ENCODE peak calls at places on chromosome 3, in five cellular contexts. One of them, this sample, is unnamed.
A peak's percentile ranks its signal among the peaks of the same experiment; 100 is the strongest.

GRCh38 chr3:42161050-42161935 is 70.1 kb downstream of the TRAK1 start:
- DNase-seq in activated T-cell treated with anti-CD3 and anti-CD28 coated beads for 1 hour: no peak
- DNase-seq in activated gamma-delta T cell treated with Interleukin-2 at 50 U/mL for 16 hours: no peak
- DNase-seq in fibroblast of pulmonary artery: peak; percentile 53
- DNase-seq in effector memory CD8-positive, alpha-beta T cell: no peak
- DNase-seq in this sample: no peak

GRCh38 chr3:73621388-73621787 is 3.4 kb downstream of the PDZRN3 start:
- DNase-seq in activated T-cell treated with anti-CD3 and anti-CD28 coated beads for 1 hour: no peak
- DNase-seq in activated gamma-delta T cell treated with Interleukin-2 at 50 U/mL for 16 hours: no peak
- DNase-seq in fibroblast of pulmonary artery: no peak
- DNase-seq in effector memory CD8-positive, alpha-beta T cell: no peak
- DNase-seq in this sample: no peak

GRCh38 chr3:53711387-53711786 is 134.8 kb downstream of the CHDH start:
- DNase-seq in activated T-cell treated with anti-CD3 and anti-CD28 coated beads for 1 hour: no peak
- DNase-seq in activated gamma-delta T cell treated with Interleukin-2 at 50 U/mL for 16 hours: no peak
- DNase-seq in fibroblast of pulmonary artery: no peak
- DNase-seq in effector memory CD8-positive, alpha-beta T cell: no peak
- DNase-seq in this sample: no peak

GRCh38 chr3:53046171-53047170 is 598 bp upstream of the SFMBT1 start:
- DNase-seq in activated T-cell treated with anti-CD3 and anti-CD28 coated beads for 1 hour: peak; percentile 50
- DNase-seq in activated gamma-delta T cell treated with Interleukin-2 at 50 U/mL for 16 hours: peak; percentile 71
- DNase-seq in fibroblast of pulmonary artery: peak; percentile 18
- DNase-seq in effector memory CD8-positive, alpha-beta T cell: peak; percentile 64
- DNase-seq in this sample: peak; percentile 68

GRCh38 chr3:100760377-100760776 is 51.1 kb downstream of the TFG start:
- DNase-seq in activated T-cell treated with anti-CD3 and anti-CD28 coated beads for 1 hour: no peak
- DNase-seq in activated gamma-delta T cell treated with Interleukin-2 at 50 U/mL for 16 hours: no peak
- DNase-seq in fibroblast of pulmonary artery: no peak
- DNase-seq in effector memory CD8-positive, alpha-beta T cell: no peak
- DNase-seq in this sample: no peak

GRCh38 chr3:71685686-71686085 is 39.5 kb downstream of the EIF4E3 start:
- DNase-seq in activated T-cell treated with anti-CD3 and anti-CD28 coated beads for 1 hour: no peak
- DNase-seq in activated gamma-delta T cell treated with Interleukin-2 at 50 U/mL for 16 hours: no peak
- DNase-seq in fibroblast of pulmonary artery: no peak
- DNase-seq in effector memory CD8-positive, alpha-beta T cell: no peak
- DNase-seq in this sample: no peak

GRCh38 chr3:159761377-159761776 is 227.3 kb upstream of the IL12A start:
- DNase-seq in activated T-cell treated with anti-CD3 and anti-CD28 coated beads for 1 hour: no peak
- DNase-seq in activated gamma-delta T cell treated with Interleukin-2 at 50 U/mL for 16 hours: no peak
- DNase-seq in fibroblast of pulmonary artery: peak; percentile 47
- DNase-seq in effector memory CD8-positive, alpha-beta T cell: no peak
- DNase-seq in this sample: no peak

GRCh38 chr3:9340450-9341009 is 22.3 kb upstream of the THUMPD3 start:
- DNase-seq in activated T-cell treated with anti-CD3 and anti-CD28 coated beads for 1 hour: no peak
- DNase-seq in activated gamma-delta T cell treated with Interleukin-2 at 50 U/mL for 16 hours: no peak
- DNase-seq in fibroblast of pulmonary artery: peak; percentile 49
- DNase-seq in effector memory CD8-positive, alpha-beta T cell: no peak
- DNase-seq in this sample: no peak

GRCh38 chr3:185823280-185824044 is 1.4 kb downstream of the IGF2BP2 start:
- DNase-seq in activated T-cell treated with anti-CD3 and anti-CD28 coated beads for 1 hour: no peak
- DNase-seq in activated gamma-delta T cell treated with Interleukin-2 at 50 U/mL for 16 hours: peak; percentile 7
- DNase-seq in fibroblast of pulmonary artery: peak; percentile 47
- DNase-seq in effector memory CD8-positive, alpha-beta T cell: no peak
- DNase-seq in this sample: no peak

GRCh38 chr3:197076446-197076845 is 46.8 kb upstream of the MELTF start:
- DNase-seq in activated T-cell treated with anti-CD3 and anti-CD28 coated beads for 1 hour: no peak
- DNase-seq in activated gamma-delta T cell treated with Interleukin-2 at 50 U/mL for 16 hours: no peak
- DNase-seq in fibroblast of pulmonary artery: no peak
- DNase-seq in effector memory CD8-positive, alpha-beta T cell: no peak
- DNase-seq in this sample: no peak

GRCh38 chr3:133937756-133938601 is 42.3 kb upstream of the RAB6B start:
- DNase-seq in activated T-cell treated with anti-CD3 and anti-CD28 coated beads for 1 hour: no peak
- DNase-seq in activated gamma-delta T cell treated with Interleukin-2 at 50 U/mL for 16 hours: no peak
- DNase-seq in fibroblast of pulmonary artery: peak; percentile 74
- DNase-seq in effector memory CD8-positive, alpha-beta T cell: no peak
- DNase-seq in this sample: no peak

GRCh38 chr3:134762016-134762415 is 33.0 kb upstream of the EPHB1 start:
- DNase-seq in activated T-cell treated with anti-CD3 and anti-CD28 coated beads for 1 hour: no peak
- DNase-seq in activated gamma-delta T cell treated with Interleukin-2 at 50 U/mL for 16 hours: no peak
- DNase-seq in fibroblast of pulmonary artery: no peak
- DNase-seq in effector memory CD8-positive, alpha-beta T cell: no peak
- DNase-seq in this sample: no peak

GRCh38 chr3:15011174-15011573 is 53.9 kb downstream of the MRPS25 start:
- DNase-seq in activated T-cell treated with anti-CD3 and anti-CD28 coated beads for 1 hour: no peak
- DNase-seq in activated gamma-delta T cell treated with Interleukin-2 at 50 U/mL for 16 hours: no peak
- DNase-seq in fibroblast of pulmonary artery: no peak
- DNase-seq in effector memory CD8-positive, alpha-beta T cell: no peak
- DNase-seq in this sample: no peak

GRCh38 chr3:133444071-133444774 is 44.4 kb downstream of the BFSP2 start:
- DNase-seq in activated T-cell treated with anti-CD3 and anti-CD28 coated beads for 1 hour: no peak
- DNase-seq in activated gamma-delta T cell treated with Interleukin-2 at 50 U/mL for 16 hours: no peak
- DNase-seq in fibroblast of pulmonary artery: peak; percentile 73
- DNase-seq in effector memory CD8-positive, alpha-beta T cell: no peak
- DNase-seq in this sample: no peak

GRCh38 chr3:58623961-58624360 is 42.6 kb downstream of the FAM3D start:
- DNase-seq in activated T-cell treated with anti-CD3 and anti-CD28 coated beads for 1 hour: no peak
- DNase-seq in activated gamma-delta T cell treated with Interleukin-2 at 50 U/mL for 16 hours: no peak
- DNase-seq in fibroblast of pulmonary artery: no peak
- DNase-seq in effector memory CD8-positive, alpha-beta T cell: no peak
- DNase-seq in this sample: no peak

GRCh38 chr3:39990532-39990931 is 181.1 kb downstream of the MYRIP start:
- DNase-seq in activated T-cell treated with anti-CD3 and anti-CD28 coated beads for 1 hour: no peak
- DNase-seq in activated gamma-delta T cell treated with Interleukin-2 at 50 U/mL for 16 hours: no peak
- DNase-seq in fibroblast of pulmonary artery: peak; percentile 74
- DNase-seq in effector memory CD8-positive, alpha-beta T cell: no peak
- DNase-seq in this sample: no peak

GRCh38 chr3:105157766-105158085 is 209.0 kb upstream of the ALCAM start:
- DNase-seq in activated T-cell treated with anti-CD3 and anti-CD28 coated beads for 1 hour: no peak
- DNase-seq in activated gamma-delta T cell treated with Interleukin-2 at 50 U/mL for 16 hours: no peak
- DNase-seq in fibroblast of pulmonary artery: no peak
- DNase-seq in effector memory CD8-positive, alpha-beta T cell: no peak
- DNase-seq in this sample: no peak

This sample was measured in naive thymus-derived CD8-positive, alpha-beta T cell.